ENCODE peak calls at places on chromosomes 1 and 21, in seven cellular contexts. P, N, T, M, A, G and C are unnamed samples.

GRCh38 chr1:55860816-55861519 is 645.8 kb upstream of the USP24 start:
- DNase-seq in P (no peak), N (no peak), T (peak), M (peak), A (no peak), G (no peak), C (no peak)

GRCh38 chr1:100721502-100722205 is 2.1 kb downstream of the VCAM1 start:
- DNase-seq in P (no peak), N (no peak), T (no peak), M (no peak), A (no peak), G (no peak), C (no peak)

GRCh38 chr1:188425687-188426086 is 1596.9 kb downstream of the PLA2G4A start:
- DNase-seq in P (no peak), N (no peak), T (no peak), M (no peak), A (no peak), G (no peak), C (no peak)

GRCh38 chr21:18603246-18603645 is 199.7 kb upstream of the TMPRSS15 start:
- DNase-seq in P (no peak), N (no peak), T (no peak), M (no peak), A (no peak), G (no peak), C (no peak)

GRCh38 chr1:168225476-168226190 is at the start of gene SFT2D2:
- DNase-seq in P (peak), N (peak), T (peak), M (peak), A (peak), G (no peak), C (peak)

GRCh38 chr1:185439727-185440415 is 122.8 kb upstream of the IVNS1ABP start:
- DNase-seq in P (no peak), N (no peak), T (no peak), M (no peak), A (no peak), G (peak), C (no peak)

GRCh38 chr1:67432745-67433144 is 2.5 kb upstream of the SERBP1 start:
- DNase-seq in P (no peak), N (no peak), T (no peak), M (no peak), A (no peak), G (no peak), C (no peak)

GRCh38 chr1:13583964-13584791 is 546 bp downstream of the PDPN start:
- DNase-seq in P (no peak), N (no peak), T (peak), M (no peak), A (no peak), G (no peak), C (no peak)

GRCh38 chr1:150543500-150544143 is 5.6 kb upstream of the ADAMTSL4 start:
- DNase-seq in P (no peak), N (peak), T (no peak), M (peak), A (no peak), G (no peak), C (no peak)

GRCh38 chr1:1462318-1462966 is 9.1 kb upstream of the ATAD3B start:
- DNase-seq in P (no peak), N (peak), T (no peak), M (peak), A (peak), G (peak), C (no peak)

GRCh38 chr1:232339077-232339476 is 290.9 kb downstream of the SIPA1L2 start:
- DNase-seq in P (no peak), N (no peak), T (no peak), M (no peak), A (no peak), G (no peak), C (no peak)

GRCh38 chr21:39313042-39313456 is 383 bp downstream of the BRWD1 start:
- DNase-seq in P (no peak), N (no peak), T (no peak), M (peak), A (peak), G (no peak), C (peak)

GRCh38 chr1:9473032-9473792 is 66.1 kb upstream of the SLC25A33 start:
- DNase-seq in P (peak), N (no peak), T (no peak), M (peak), A (peak), G (no peak), C (no peak)

GRCh38 chr1:210597555-210598134 is 268.9 kb downstream of the HHAT start:
- DNase-seq in P (no peak), N (peak), T (no peak), M (no peak), A (no peak), G (peak), C (peak)

GRCh38 chr21:23881783-23882182 is 1725.5 kb downstream of the MRPL39 start:
- DNase-seq in P (no peak), N (no peak), T (no peak), M (no peak), A (no peak), G (no peak), C (no peak)

GRCh38 chr1:78676347-78676982 is 26.8 kb downstream of the IFI44 start:
- DNase-seq in P (peak), N (peak), T (no peak), M (peak), A (peak), G (no peak), C (peak)

GRCh38 chr21:45167796-45168222 is 93.4 kb downstream of the ADARB1 start:
- DNase-seq in P (no peak), N (no peak), T (no peak), M (no peak), A (no peak), G (no peak), C (no peak)

GRCh38 chr1:76142771-76143540 is 68.4 kb downstream of the ST6GALNAC3 start:
- DNase-seq in P (no peak), N (no peak), T (no peak), M (no peak), A (no peak), G (no peak), C (no peak)

GRCh38 chr1:96038636-96039035 is 682.9 kb upstream of the PTBP2 start:
- DNase-seq in P (no peak), N (no peak), T (no peak), M (no peak), A (no peak), G (no peak), C (peak)

GRCh38 chr1:55070291-55070690 is 30.9 kb downstream of the PCSK9 start:
- DNase-seq in P (no peak), N (no peak), T (no peak), M (no peak), A (no peak), G (no peak), C (no peak)

GRCh38 chr1:186681806-186682205 is 1.6 kb upstream of the PTGS2 start:
- DNase-seq in P (no peak), N (no peak), T (no peak), M (no peak), A (no peak), G (no peak), C (no peak)

GRCh38 chr1:14415396-14415795 is 183.1 kb upstream of the KAZN start:
- DNase-seq in P (no peak), N (no peak), T (peak), M (peak), A (peak), G (no peak), C (no peak)

GRCh38 chr1:207336559-207337467 is 15.3 kb downstream of the CD55 start:
- DNase-seq in P (no peak), N (peak), T (no peak), M (no peak), A (no peak), G (peak), C (no peak)

GRCh38 chr1:225658041-225658440 is 5.1 kb upstream of the ENAH start:
- DNase-seq in P (no peak), N (no peak), T (no peak), M (no peak), A (no peak), G (no peak), C (no peak)

GRCh38 chr1:116261227-116261626 is 111.8 kb upstream of the ATP1A1 start:
- DNase-seq in P (no peak), N (peak), T (no peak), M (no peak), A (no peak), G (no peak), C (no peak)

GRCh38 chr1:235749755-235750300 is 100.2 kb upstream of the GNG4 start:
- DNase-seq in P (no peak), N (no peak), T (no peak), M (no peak), A (no peak), G (no peak), C (no peak)

GRCh38 chr1:83098791-83099190 is 900.1 kb downstream of the TTLL7 start:
- DNase-seq in P (no peak), N (no peak), T (no peak), M (no peak), A (no peak), G (no peak), C (no peak)

GRCh38 chr1:211642870-211643269 is 32.6 kb downstream of the NEK2 start:
- DNase-seq in P (no peak), N (no peak), T (peak), M (no peak), A (no peak), G (no peak), C (no peak)

GRCh38 chr1:240092301-240093119 is 827 bp downstream of the FMN2 start:
- DNase-seq in P (no peak), N (no peak), T (peak), M (peak), A (no peak), G (no peak), C (peak)

GRCh38 chr1:24720152-24720551 is 25.1 kb upstream of the CLIC4 start:
- DNase-seq in P (no peak), N (peak), T (no peak), M (no peak), A (peak), G (no peak), C (no peak)

GRCh38 chr1:5918275-5918649 is 74.0 kb downstream of the NPHP4 start:
- DNase-seq in P (no peak), N (no peak), T (no peak), M (no peak), A (no peak), G (no peak), C (no peak)

DNA sequence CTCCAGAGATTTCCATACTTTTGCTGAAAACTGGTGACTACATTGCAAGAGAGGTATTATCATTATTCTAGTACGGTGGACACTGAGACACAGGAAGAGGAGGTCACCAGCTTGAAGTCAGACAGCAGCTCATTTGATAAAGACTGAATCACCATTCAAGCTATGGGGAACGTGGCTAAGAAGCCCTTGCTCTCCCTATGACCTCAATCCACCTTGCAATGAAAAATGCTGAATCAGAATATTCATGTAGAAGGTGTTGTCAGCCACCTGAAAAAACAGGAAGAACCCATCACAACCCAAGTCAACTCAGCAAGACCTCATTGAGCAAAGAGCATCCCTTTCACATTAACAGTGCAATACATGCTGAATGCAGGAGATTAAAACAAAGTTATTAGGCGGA is 59.0 kb upstream of the FGGY start:
- DNase-seq in P (no peak), N (no peak), T (no peak), M (no peak), A (no peak), G (no peak), C (no peak)
- TF ChIP-seq JUND in P (no peak), N (no peak), T (no peak), M (no peak), A (no peak), G (no peak), C (no peak)

DNA sequence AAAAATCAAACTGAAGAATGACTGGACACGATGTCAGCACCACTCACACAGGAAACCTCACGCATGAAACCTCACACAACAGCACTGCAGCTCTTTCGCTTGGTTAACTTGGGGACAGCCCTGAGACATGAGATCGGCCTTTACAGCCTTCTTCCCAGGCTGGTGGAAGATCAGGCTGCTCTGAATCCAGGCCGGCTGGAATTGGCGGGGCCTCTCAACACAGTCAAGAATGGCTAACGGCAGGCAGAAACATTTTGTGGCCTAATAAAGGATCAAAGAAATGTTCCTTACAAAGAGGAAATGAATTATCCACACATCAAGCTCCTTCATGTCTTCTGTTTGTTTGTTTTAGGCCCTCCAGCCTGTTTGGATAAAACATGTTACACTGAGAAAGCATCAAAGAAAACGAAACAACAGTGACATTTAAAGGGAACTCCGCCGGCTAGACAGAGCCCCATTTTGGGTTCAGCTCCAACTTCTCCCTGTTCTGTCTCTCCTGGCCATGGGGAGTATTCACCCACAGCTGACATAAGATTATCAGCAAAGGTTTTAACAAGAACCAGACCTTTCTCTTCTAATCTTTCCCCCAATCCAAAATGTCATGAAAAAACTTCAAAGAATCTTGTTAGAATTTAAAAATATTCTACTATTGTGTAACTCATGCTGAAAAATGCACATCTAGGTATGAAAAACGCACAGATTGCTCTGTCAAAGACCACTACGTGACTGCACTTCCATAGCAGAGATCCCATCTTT is 131.2 kb downstream of the SLC45A1 start:
- DNase-seq in P (no peak), N (no peak), T (no peak), M (no peak), A (no peak), G (no peak), C (peak)
- TF ChIP-seq JUND in P (no peak), N (no peak), T (no peak), M (no peak), A (no peak), G (no peak), C (no peak)

GRCh38 chr1:32939655-32940371 is 24.8 kb downstream of the RNF19B start:
- DNase-seq in P (no peak), N (no peak), T (no peak), M (no peak), A (peak), G (no peak), C (no peak)
- TF ChIP-seq JUND in P (no peak), N (no peak), T (no peak), M (no peak), A (peak), G (no peak), C (no peak)

DNA sequence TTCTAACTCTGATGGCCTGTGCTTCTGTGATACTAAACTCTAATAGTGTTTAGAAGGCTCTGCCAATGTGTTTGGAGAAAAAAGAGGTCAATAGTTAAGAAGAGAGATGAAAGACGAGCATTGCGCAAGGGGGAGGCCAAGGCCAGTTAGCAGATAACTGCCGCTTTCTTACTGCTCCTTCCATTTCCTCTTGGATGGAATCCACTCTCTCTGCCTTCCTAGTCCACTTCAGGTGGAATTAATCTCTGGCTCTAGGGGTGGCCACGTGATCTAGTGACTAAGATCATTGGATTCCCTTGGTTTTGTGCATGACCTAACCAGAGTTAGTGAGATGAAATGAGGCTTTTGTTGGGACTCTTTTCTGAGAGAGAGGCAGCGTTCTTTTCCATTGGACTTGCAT is 148.3 kb downstream of the ACTL8 start:
- DNase-seq in P (no peak), N (peak), T (no peak), M (no peak), A (no peak), G (no peak), C (peak)
- TF ChIP-seq JUND in P (no peak), N (no peak), T (no peak), M (no peak), A (no peak), G (no peak), C (no peak)

GRCh38 chr1:21447311-21447710 is 7.4 kb downstream of the NBPF3 start:
- DNase-seq in P (no peak), N (no peak), T (no peak), M (no peak), A (no peak), G (no peak), C (no peak)
- TF ChIP-seq JUND in P (no peak), N (no peak), T (no peak), M (no peak), A (no peak), G (no peak), C (no peak)